ENCODE peak calls at places on chromosomes 16 and 17, in six cellular contexts. U is smooth muscle cell of the brain vasculature, A is T-helper 9 cell, K is heart right ventricle, H is lower leg skin, R is upper lobe of right lung. Y is an unnamed sample.

GRCh38 chr16:2852731-2853507 is 5.1 kb downstream of the PRSS22 start:
- DNase-seq in A (no peak), U (no peak), R (no peak), K (no peak), H (no peak), Y (peak)

GRCh38 chr17:14616508-14616907 is 315.6 kb downstream of the HS3ST3B1 start:
- DNase-seq in R (no peak), U (no peak), A (no peak), K (no peak), H (no peak), Y (no peak)

GRCh38 chr17:45143767-45144198 is 4.5 kb upstream of the HEXIM1 start:
- DNase-seq in R (peak), A (no peak), H (peak), K (peak), U (no peak), Y (peak)

GRCh38 chr16:86457621-86458456 is 52.5 kb upstream of the FOXF1 start:
- DNase-seq in A (no peak), H (no peak), U (no peak), K (no peak), R (no peak), Y (no peak)

GRCh38 chr17:70076189-70076588 is 1.2 kb downstream of the KCNJ16 start:
- DNase-seq in U (no peak), K (no peak), A (no peak), H (no peak), R (no peak), Y (no peak)

GRCh38 chr16:21597571-21598030 is 1.8 kb upstream of the METTL9 start:
- DNase-seq in U (no peak), R (no peak), A (no peak), H (no peak), K (no peak), Y (no peak)

GRCh38 chr17:10089221-10089799 is 109.1 kb downstream of the GAS7 start:
- DNase-seq in U (no peak), H (peak), A (no peak), R (no peak), K (no peak), Y (no peak)

GRCh38 chr17:63222655-63223054 is 223.5 kb downstream of the CYB561 start:
- DNase-seq in K (no peak), U (no peak), H (no peak), R (no peak), A (no peak), Y (no peak)

GRCh38 chr17:77186141-77186604 is 45.4 kb downstream of the SEC14L1 start:
- DNase-seq in R (no peak), A (no peak), U (no peak), H (no peak), K (peak), Y (no peak)

GRCh38 chr16:87924041-87924851 is 12.1 kb downstream of the CA5A start:
- DNase-seq in U (no peak), K (no peak), R (no peak), A (no peak), H (no peak), Y (no peak)

GRCh38 chr16:3487521-3488410 is 7.5 kb downstream of the C16orf90 start:
- DNase-seq in U (no peak), A (no peak), K (no peak), R (no peak), H (no peak), Y (no peak)

GRCh38 chr16:75198135-75198600 is 8.8 kb downstream of the CTRB2 start:
- DNase-seq in K (no peak), R (peak), H (peak), U (no peak), A (no peak), Y (no peak)

GRCh38 chr16:2370725-2371124 is 30.2 kb upstream of the ABCA3 start:
- DNase-seq in R (no peak), H (no peak), U (no peak), K (no peak), A (no peak), Y (no peak)

GRCh38 chr16:3509470-3509928 is 8.7 kb downstream of the CLUAP1 start:
- DNase-seq in R (peak), A (peak), K (no peak), U (no peak), H (peak), Y (no peak)

GRCh38 chr17:65389956-65390355 is 171.5 kb downstream of the AXIN2 start:
- DNase-seq in K (no peak), H (no peak), R (no peak), A (no peak), U (no peak), Y (no peak)

GRCh38 chr17:10779607-10780006 is 24.3 kb downstream of the TMEM238L start:
- DNase-seq in K (no peak), A (no peak), H (no peak), R (no peak), U (no peak), Y (no peak)

GRCh38 chr17:77425791-77426641 is 285.2 kb downstream of the SEC14L1 start:
- DNase-seq in K (no peak), H (no peak), A (no peak), R (no peak), U (no peak), Y (peak)

GRCh38 chr17:64074704-64075484 is 54.5 kb upstream of the ICAM2 start:
- DNase-seq in H (no peak), K (no peak), A (no peak), R (no peak), U (no peak), Y (no peak)

GRCh38 chr17:80175411-80175810 is 5.6 kb downstream of the CARD14 start:
- DNase-seq in R (no peak), U (no peak), H (no peak), A (no peak), K (no peak), Y (no peak)

GRCh38 chr17:64718058-64718457 is 56.0 kb upstream of the SMURF2 start:
- DNase-seq in K (no peak), A (no peak), H (no peak), U (no peak), R (no peak), Y (no peak)

GRCh38 chr16:27463741-27464662 is 62.0 kb downstream of the IL21R start:
- DNase-seq in U (no peak), R (no peak), K (no peak), H (no peak), A (peak), Y (no peak)

GRCh38 chr16:12976936-12977335 is 75.5 kb downstream of the SHISA9 start:
- DNase-seq in R (no peak), A (no peak), U (no peak), H (no peak), K (no peak), Y (no peak)

GRCh38 chr16:3922241-3922640 is 41.7 kb upstream of the CREBBP start:
- DNase-seq in R (peak), A (no peak), H (no peak), U (no peak), K (no peak), Y (no peak)

GRCh38 chr17:49798182-49798581 is 9.7 kb downstream of the KAT7 start:
- DNase-seq in A (no peak), K (no peak), U (no peak), R (no peak), H (no peak), Y (no peak)

GRCh38 chr17:40903129-40903847 is 18.2 kb upstream of the KRT20 start:
- DNase-seq in H (no peak), R (no peak), K (no peak), U (no peak), A (no peak), Y (no peak)

GRCh38 chr17:82787081-82787848 is 35.4 kb downstream of the TBCD start:
- DNase-seq in K (no peak), A (no peak), R (no peak), U (no peak), H (peak), Y (peak)

GRCh38 chr17:20234266-20234665 is 225.1 kb downstream of the SPECC1 start:
- DNase-seq in A (no peak), H (no peak), R (no peak), U (no peak), K (no peak), Y (no peak)

GRCh38 chr17:77946900-77947643 is 11.4 kb upstream of the TNRC6C start:
- DNase-seq in R (no peak), A (no peak), K (no peak), U (no peak), H (no peak), Y (no peak)

GRCh38 chr16:67666538-67667433 is at the start of the genes C16orf86 and ENKD1:
- DNase-seq in A (peak), H (peak), R (peak), K (peak), U (no peak), Y (peak)

GRCh38 chr16:87201052-87201451 is 116.1 kb downstream of the C16orf95 start:
- DNase-seq in U (peak), R (no peak), A (no peak), H (no peak), K (peak), Y (peak)

GRCh38 chr17:49358638-49359247 is 3.3 kb downstream of the ZNF652 start:
- DNase-seq in A (no peak), R (no peak), K (no peak), H (peak), U (no peak), Y (no peak)

GRCh38 chr16:52584354-52584840 is 37.5 kb upstream of the TOX3 start:
- DNase-seq in A (no peak), R (no peak), K (no peak), U (no peak), H (no peak), Y (no peak)

GRCh38 chr17:49104511-49105074 is 28.0 kb upstream of the B4GALNT2 start:
- DNase-seq in R (no peak), A (no peak), H (peak), K (no peak), U (no peak), Y (no peak)

GRCh38 chr16:46972429-46972970 is 974 bp downstream of the DNAJA2 start:
- DNase-seq in U (no peak), A (no peak), K (no peak), R (no peak), H (no peak), Y (no peak)

GRCh38 chr17:32964541-32964940 is 27.1 kb upstream of the SPACA3 start:
- DNase-seq in R (no peak), U (no peak), K (no peak), A (no peak), H (peak), Y (no peak)

GRCh38 chr17:58324409-58325288 is 3.9 kb downstream of the TSPOAP1 start:
- DNase-seq in H (no peak), K (peak), A (no peak), R (peak), U (no peak), Y (no peak)

GRCh38 chr17:35668807-35669206 is 62.6 kb upstream of the RASL10B start:
- DNase-seq in R (no peak), K (no peak), H (no peak), U (no peak), A (no peak), Y (no peak)

GRCh38 chr17:57783338-57783742 is 38.2 kb upstream of the CCDC182 start:
- DNase-seq in K (peak), A (peak), H (no peak), R (peak), U (peak), Y (peak)

GRCh38 chr16:16019488-16019887 is 70.1 kb downstream of the ABCC1 start:
- DNase-seq in A (no peak), H (no peak), R (no peak), U (no peak), K (no peak), Y (peak)

GRCh38 chr17:12296120-12296727 is 275.5 kb downstream of the MAP2K4 start:
- DNase-seq in U (no peak), K (peak), H (no peak), A (no peak), R (no peak), Y (no peak)

Y was measured in tibial artery.